ENCODE peak calls at places on chromosome 11, in four cellular contexts. F, L, H and G are unnamed samples.

GRCh38 chr11:72985645-72986044 is 156.5 kb downstream of the FCHSD2 start:
- DNase-seq in L (no peak), H (no peak), F (no peak), G (no peak)

GRCh38 chr11:3164138-3164539 is 971 bp downstream of the OSBPL5 start:
- DNase-seq in F (no peak), H (no peak), L (no peak), G (no peak)

GRCh38 chr11:11424696-11425095 is 71.6 kb upstream of the CSNK2A3 start:
- DNase-seq in L (no peak), H (no peak), F (no peak), G (no peak)

GRCh38 chr11:95968585-95968984 is 44.7 kb upstream of the MTMR2 start:
- DNase-seq in L (no peak), H (no peak), F (no peak), G (no peak)

GRCh38 chr11:61922539-61922938 is 5.2 kb upstream of the RAB3IL1 start:
- DNase-seq in H (no peak), F (no peak), L (peak; percentile 96), G (no peak)

GRCh38 chr11:99370557-99371200 is 349.9 kb downstream of the CNTN5 start:
- DNase-seq in L (no peak), H (no peak), F (no peak), G (no peak)

GRCh38 chr11:28756977-28757376 is 648.8 kb downstream of the METTL15 start:
- DNase-seq in H (no peak), F (no peak), L (no peak), G (no peak)

GRCh38 chr11:61054927-61055562 is 47.2 kb upstream of the CD5 start:
- DNase-seq in L (no peak), F (no peak), H (no peak), G (no peak)

GRCh38 chr11:45852018-45852711 is 4.9 kb downstream of the CRY2 start:
- DNase-seq in F (no peak), H (no peak), L (no peak), G (no peak)

DNA sequence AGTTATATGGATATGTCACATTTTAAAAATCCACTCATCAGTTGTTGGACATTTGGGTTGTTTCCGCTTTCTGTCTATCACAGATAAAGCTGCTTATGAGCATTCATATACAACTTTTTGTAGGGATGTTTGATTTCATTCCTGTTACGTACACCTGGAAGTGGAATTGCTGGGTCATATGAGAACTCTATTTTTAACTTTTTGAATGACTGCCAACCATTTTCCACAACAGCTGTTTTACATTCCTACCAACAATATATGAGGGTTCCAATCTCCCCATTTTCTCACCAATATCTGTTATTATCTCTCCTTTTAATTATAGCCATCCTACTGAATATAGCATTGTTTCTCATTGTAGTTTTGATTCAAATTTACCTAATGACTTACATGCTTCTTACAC is 172.0 kb downstream of the UVRAG start:
- DNase-seq in L (no peak), H (no peak), F (no peak), G (no peak)
- H3K4me1 ChIP-seq in L (no peaks in the 10 kb centered on the region), H (no peaks in the 10 kb centered on the region), F (peaks cover 4% of the 10 kb centered on the region), G (no peaks in the 10 kb centered on the region)

DNA sequence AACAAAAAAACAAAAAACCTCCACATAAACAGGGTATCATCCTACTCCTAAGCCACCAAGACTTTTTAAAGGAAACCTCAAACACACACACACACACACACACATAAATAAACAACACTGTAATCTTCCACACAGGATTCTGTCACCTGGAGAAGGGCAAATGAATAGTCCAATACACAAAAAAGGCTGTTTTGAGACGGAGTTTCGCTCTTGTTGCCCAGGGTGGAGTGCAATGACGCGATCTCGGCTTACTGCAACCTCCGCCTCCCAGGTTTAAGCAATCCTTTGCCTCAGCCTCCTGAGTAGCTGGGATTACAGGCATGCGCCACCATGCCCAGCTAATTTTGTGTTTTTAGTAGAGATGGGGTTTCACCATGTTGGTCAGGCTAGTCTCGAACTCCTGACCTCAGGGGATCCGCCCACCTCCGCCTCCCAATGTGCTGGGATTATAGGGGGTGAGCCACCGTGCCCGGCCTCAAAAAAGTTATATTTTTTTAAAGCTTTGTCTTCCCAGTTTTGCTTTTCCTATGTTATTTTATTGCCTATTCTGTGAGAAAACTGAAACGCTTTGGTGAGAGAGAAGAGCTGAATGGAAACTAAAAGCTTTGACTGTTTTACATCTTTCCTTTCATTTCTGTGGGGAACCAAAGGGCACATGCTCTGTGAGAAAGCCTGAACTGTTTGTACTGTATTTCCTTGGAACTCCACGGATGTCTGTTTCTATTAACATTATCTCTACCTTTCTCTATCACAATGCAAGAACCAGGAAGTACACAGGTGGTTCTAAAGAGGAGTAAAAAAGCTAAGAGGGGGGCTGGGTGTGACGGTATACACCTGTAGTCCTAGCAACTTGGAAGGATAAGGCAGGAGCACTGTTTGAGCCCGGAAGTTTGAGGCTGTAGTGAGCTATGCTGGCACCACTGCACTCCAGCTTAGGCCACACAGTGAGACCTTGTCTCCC is 44.1 kb downstream of the CELF1 start:
- DNase-seq in F (no peak), H (no peak), L (no peak), G (no peak)
- H3K27ac ChIP-seq in F (no peak overlapping the region), H (no peak overlapping the region), L (no peak overlapping the region), G (no peak overlapping the region)

GRCh38 chr11:59025097-59025496 is 61.0 kb upstream of the GLYATL1B start:
- DNase-seq in H (no peak), F (no peak), L (no peak), G (no peak)
- TF ChIP-seq POLR2AphosphoS5 in H (no peak), F (no peak), L (no peak), G (no peak)

GRCh38 chr11:87351671-87352070 is 313.9 kb downstream of the TMEM135 start:
- DNase-seq in L (no peak), H (no peak), F (no peak), G (no peak)

GRCh38 chr11:87352759-87353707 is 315.3 kb downstream of the TMEM135 start:
- DNase-seq in H (peak; percentile 67), L (peak; percentile 91), F (peak; percentile 57), G (peak; percentile 55)

GRCh38 chr11:87347860-87348259 is 310.1 kb downstream of the TMEM135 start:
- DNase-seq in F (no peak), L (no peak), H (no peak), G (no peak)

DNA sequence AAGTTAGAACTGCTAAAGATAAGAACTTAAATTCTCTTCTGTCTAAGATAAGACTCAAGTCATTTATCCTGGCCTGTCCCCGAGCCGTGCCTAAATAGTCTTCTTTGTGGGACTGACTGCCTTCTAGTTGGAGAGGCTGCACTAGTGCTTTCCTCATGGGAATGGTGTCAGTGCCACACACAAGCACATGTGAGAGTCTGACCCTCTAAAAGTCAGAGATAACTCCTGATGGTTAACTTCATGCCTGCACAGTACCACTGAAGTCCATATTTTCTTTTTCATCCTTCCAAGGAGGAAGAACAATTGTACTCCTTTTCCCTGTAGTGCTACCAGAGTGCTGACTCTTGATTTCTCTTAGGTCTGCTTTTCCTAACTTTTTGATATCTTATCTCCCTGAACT is 309.7 kb downstream of the TMEM135 start:
- DNase-seq in L (no peak), H (no peak), F (no peak), G (no peak)
- H3K4me1 ChIP-seq in L (no peaks in the 10 kb centered on the region), H (no peaks in the 10 kb centered on the region), F (peaks cover under 1% of the 10 kb centered on the region), G (no peaks in the 10 kb centered on the region)

GRCh38 chr11:114846040-114846791 is 167.9 kb downstream of the NXPE2 start:
- DNase-seq in H (no peak), F (no peak), L (no peak), G (no peak)

GRCh38 chr11:114848027-114848426 is 169.7 kb downstream of the NXPE2 start:
- DNase-seq in H (no peak), F (no peak), L (no peak), G (no peak)

DNA sequence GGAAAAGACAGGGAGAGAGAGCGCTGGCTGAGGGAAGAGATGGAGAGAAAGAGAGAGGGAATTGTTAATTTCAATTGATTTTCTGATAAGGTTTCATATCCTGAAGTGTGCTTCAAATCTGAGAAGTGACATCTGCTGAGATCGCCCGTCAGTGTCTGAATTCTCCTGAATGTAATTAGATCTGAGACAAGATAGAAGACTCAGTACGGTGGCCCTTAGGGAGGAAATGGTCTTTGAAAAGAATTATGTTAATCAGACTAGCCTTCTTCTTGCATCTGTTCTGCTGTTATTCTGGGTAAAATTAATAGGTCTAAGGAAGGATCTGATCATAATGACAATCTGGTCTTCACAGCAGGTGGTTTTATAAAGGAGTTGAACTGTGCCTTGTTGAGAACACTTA is 169.3 kb downstream of the NXPE2 start:
- DNase-seq in F (no peak), H (no peak), L (no peak), G (no peak)
- H3K27ac ChIP-seq in F (no peak overlapping the region), H (no peak overlapping the region), L (no peak overlapping the region), G (no peak overlapping the region)

DNA sequence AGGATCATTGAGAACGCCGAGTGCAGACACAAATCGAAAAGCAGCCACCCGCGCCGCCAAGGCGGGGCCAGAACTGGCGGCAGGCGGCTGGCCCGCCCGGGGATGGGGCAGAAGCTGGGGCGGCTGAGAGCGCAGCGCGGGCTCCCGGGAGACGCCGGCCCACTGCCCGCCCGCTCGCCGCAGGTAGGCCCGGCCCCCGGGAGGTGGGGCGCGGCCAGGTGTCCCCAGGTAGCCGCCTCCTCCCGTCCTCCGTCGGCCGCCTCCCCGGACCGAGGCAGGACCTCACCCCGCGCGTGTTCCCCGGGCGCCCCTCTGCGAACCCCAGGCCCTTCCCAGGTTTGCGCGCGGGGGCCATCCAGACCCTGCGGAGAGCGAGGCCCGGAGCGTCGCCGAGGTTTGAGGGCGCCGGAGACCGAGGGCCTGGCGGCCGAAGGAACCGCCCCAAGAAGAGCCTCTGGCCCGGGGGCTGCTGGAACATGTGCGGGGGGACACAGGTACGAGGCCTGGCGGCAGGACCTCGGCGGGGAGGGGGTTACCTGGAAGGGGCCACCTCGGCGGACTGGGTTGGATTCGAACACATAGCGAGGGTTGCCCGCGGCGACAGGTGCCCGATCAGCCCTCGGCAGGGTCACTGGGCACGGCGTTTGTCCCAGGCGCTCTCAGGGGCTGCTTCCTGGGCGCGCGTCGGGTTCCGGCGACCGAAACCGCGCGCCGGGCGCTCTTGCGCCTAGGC is at the start of gene PRRG4:
- DNase-seq in F (no peak), H (no peak), L (peak; percentile 68), G (peak; percentile 82)
- TF ChIP-seq POLR2AphosphoS5 in F (peak; percentile 83), H (no peak), L (no peak), G (peak; percentile 59)